ENCODE peak calls at places on chromosome 19, in eight cellular contexts. J is heart left ventricle, H is tibial artery, G is OCI-LY7, Q is brain microvascular endothelial cell, V is uterus, X is left ventricle myocardium inferior, A is left lung. U is an unnamed sample.
A peak's percentile ranks its signal among the peaks of the same experiment; 100 is the strongest.

GRCh38 chr19:7852851-7853759 is 21.1 kb downstream of the PRR36 start:
- DNase-seq in A (peak; percentile 77), V (peak; percentile 49), J (peak; percentile 64), G (peak; percentile 74), X (peak; percentile 54), H (no peak), Q (no peak), U (no peak)

GRCh38 chr19:28485300-28485699 is 727.7 kb downstream of the UQCRFS1 start:
- DNase-seq in H (no peak), V (no peak), Q (no peak), G (no peak), X (no peak), A (peak; percentile 58), J (peak; percentile 38), U (no peak)

GRCh38 chr19:31316201-31316951 is 32.9 kb downstream of the TSHZ3 start:
- DNase-seq in J (no peak), X (no peak), A (peak; percentile 34), Q (no peak), H (no peak), V (peak; percentile 46), G (no peak), U (no peak)

GRCh38 chr19:37007587-37008220 is 70.5 kb upstream of the ZNF420 start:
- DNase-seq in J (peak; percentile 88), H (no peak), Q (peak; percentile 40), A (peak; percentile 59), X (peak; percentile 80), V (peak; percentile 23), G (no peak), U (no peak)

GRCh38 chr19:22882797-22883196 is 50.7 kb downstream of the ZNF723 start:
- DNase-seq in G (peak; percentile 68), H (no peak), V (no peak), Q (peak; percentile 5), X (no peak), J (no peak), A (no peak), U (no peak)

GRCh38 chr19:38842439-38843174 is 7.2 kb downstream of the HNRNPL start:
- DNase-seq in V (no peak), A (no peak), X (no peak), J (peak; percentile 8), Q (no peak), G (peak; percentile 32), H (no peak), U (no peak)

GRCh38 chr19:17618281-17618903 is 62.9 kb downstream of the COLGALT1 start:
- DNase-seq in A (no peak), G (no peak), X (no peak), J (no peak), Q (no peak), H (no peak), V (no peak), U (no peak)

GRCh38 chr19:39828634-39829032 is 5.3 kb downstream of the DYRK1B start:
- DNase-seq in H (no peak), X (no peak), G (no peak), J (no peak), V (no peak), Q (no peak), A (no peak), U (no peak)

GRCh38 chr19:33410915-33411401 is 37.4 kb downstream of the CEBPG start:
- DNase-seq in H (no peak), X (no peak), Q (no peak), A (no peak), G (no peak), J (peak; percentile 5), V (no peak), U (no peak)

GRCh38 chr19:8832132-8833021 is at the start of the genes MBD3L1 and ZNF558:
- DNase-seq in H (peak; percentile 100), G (peak; percentile 91), A (peak; percentile 99), X (peak; percentile 99), Q (peak; percentile 98), J (peak; percentile 99), V (peak; percentile 99), U (peak; percentile 93)

GRCh38 chr19:1851581-1852293 is 3.5 kb upstream of the REXO1 start:
- DNase-seq in Q (no peak), H (no peak), A (no peak), G (no peak), X (no peak), V (no peak), J (no peak), U (no peak)

GRCh38 chr19:1853295-1854031 is 5.2 kb upstream of the REXO1 start:
- DNase-seq in V (no peak), X (peak; percentile 79), Q (peak; percentile 67), G (peak; percentile 87), J (peak; percentile 83), H (peak; percentile 88), A (peak; percentile 85), U (no peak)

GRCh38 chr19:1850809-1851544 is 2.7 kb upstream of the REXO1 start:
- DNase-seq in X (no peak), Q (no peak), H (no peak), G (no peak), V (no peak), J (no peak), A (no peak), U (no peak)

GRCh38 chr19:1852729-1853128 is 4.4 kb upstream of the REXO1 start:
- DNase-seq in J (no peak), V (no peak), G (no peak), Q (no peak), H (no peak), A (no peak), X (no peak), U (no peak)

GRCh38 chr19:1852294-1852646 is 4.0 kb upstream of the REXO1 start:
- DNase-seq in Q (no peak), G (no peak), X (no peak), A (no peak), V (no peak), H (no peak), J (no peak), U (no peak)
- H3K4me3 ChIP-seq in Q (no peak overlapping the region), G (no peak overlapping the region), X (no peak overlapping the region), A (no peak overlapping the region), V (no peak overlapping the region), H (no peak overlapping the region), J (no peak overlapping the region), U (no peak overlapping the region)

DNA sequence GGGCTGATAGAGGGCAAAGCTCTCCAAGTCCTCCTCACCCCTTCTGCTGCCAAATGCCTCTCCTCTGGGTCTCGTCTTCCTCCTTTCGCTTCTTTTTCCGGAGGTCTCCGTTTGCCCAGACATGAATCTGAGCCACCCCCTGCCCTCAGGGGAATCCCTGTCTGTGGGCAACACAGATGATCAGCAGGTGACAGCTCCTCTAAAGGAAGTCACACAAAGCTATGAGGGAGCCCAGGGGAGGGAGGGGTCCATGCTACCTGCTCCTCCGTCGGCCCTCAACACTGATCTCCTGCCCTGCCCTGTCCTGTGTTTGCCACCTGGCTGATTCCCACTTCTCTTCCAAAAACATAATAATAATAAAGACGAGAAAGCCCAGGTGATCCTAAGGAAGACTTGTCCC is 436 bp downstream of the TMEM150B start:
- DNase-seq in H (no peak), Q (no peak), V (no peak), X (no peak), G (no peak), A (no peak), J (no peak), U (no peak)
- TF ChIP-seq CTCF in H (no peak), Q (no peak), V (no peak), X (no peak), G (no peak), A (no peak), J (no peak), U (no peak)

DNA sequence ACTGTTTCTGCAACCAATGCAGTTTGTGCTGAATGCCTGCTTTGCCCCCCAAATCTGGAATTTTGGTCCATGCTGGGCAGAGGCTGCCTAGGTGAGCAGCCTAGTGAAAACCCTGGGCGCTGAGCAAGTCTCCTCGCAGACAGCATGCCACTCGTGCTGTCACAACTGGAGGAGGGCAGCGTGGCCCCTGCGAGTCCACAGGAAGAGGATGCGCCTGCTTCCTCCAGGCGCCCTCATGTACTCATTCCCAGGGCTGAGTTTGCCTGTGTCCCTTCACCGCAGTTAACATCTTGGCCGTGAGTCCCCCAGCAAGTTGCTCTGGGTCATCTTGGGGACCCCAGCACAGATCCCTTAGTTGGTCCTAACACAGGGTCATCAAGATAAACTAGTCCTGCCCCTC is 26.2 kb upstream of the TMEM160 start:
- DNase-seq in G (no peak), V (no peak), J (no peak), Q (no peak), X (no peak), H (no peak), A (no peak), U (no peak)
- H3K36me3 ChIP-seq in G (peaks cover 95% of the 10 kb centered on the region), V (no peaks in the 10 kb centered on the region), J (peaks cover 28% of the 10 kb centered on the region), Q (peaks cover 36% of the 10 kb centered on the region), X (peaks cover 87% of the 10 kb centered on the region), H (peaks cover 38% of the 10 kb centered on the region), A (peaks cover 97% of the 10 kb centered on the region), U (peaks cover 31% of the 10 kb centered on the region)

DNA sequence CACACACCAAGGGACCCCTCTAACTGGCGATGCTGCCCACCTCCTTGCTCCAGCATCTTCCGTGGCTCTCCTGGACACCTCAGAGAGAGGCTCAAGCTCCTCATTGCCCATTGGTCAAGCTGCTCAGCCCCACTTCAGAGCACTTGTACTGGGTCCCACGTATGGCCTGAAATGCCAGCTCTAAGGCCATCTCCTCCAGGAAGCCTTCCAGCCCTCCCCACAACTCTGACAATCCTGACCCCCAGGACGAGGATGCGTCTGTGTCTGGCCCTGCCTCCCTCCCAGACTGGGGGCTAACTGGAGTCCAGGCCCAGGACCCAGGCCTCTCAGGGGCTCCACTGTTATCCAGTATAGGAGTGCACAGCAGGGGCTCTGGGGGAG is 7.9 kb upstream of the HOMER3 start:
- DNase-seq in H (no peak), G (no peak), V (no peak), Q (no peak), X (no peak), A (no peak), J (no peak), U (no peak)
- H3K4me3 ChIP-seq in H (no peak overlapping the region), G (no peak overlapping the region), V (no peak overlapping the region), Q (no peak overlapping the region), X (no peak overlapping the region), A (no peak overlapping the region), J (no peak overlapping the region), U (no peak overlapping the region)

GRCh38 chr19:54297759-54298305 is 15.1 kb downstream of the LILRA5 start:
- DNase-seq in A (no peak), Q (no peak), J (no peak), H (no peak), V (no peak), X (no peak), G (peak; percentile 37), U (no peak)
- TF ChIP-seq CTCF in A (no peak), Q (peak; percentile 24), J (no peak), H (no peak), V (no peak), X (no peak), G (peak; percentile 66), U (peak; percentile 37)